ENCODE peak calls at places on chromosomes 2 and 18, in four cellular contexts. U is fibroblast of mammary gland, Y is BJ, X is keratinocyte. I is an unnamed sample.

GRCh38 chr2:209472386-209472832 is 48.6 kb downstream of the MAP2 start:
- DNase-seq in U (peak), Y (peak), X (no peak), I (no peak)

GRCh38 chr2:127431408-127432023 is 13.3 kb downstream of the PROC start:
- DNase-seq in U (no peak), Y (no peak), X (no peak), I (no peak)

GRCh38 chr18:68532328-68532885 is 182.5 kb downstream of the TMX3 start:
- DNase-seq in U (no peak), Y (no peak), X (no peak), I (no peak)

GRCh38 chr18:33844232-33844631 is 266.2 kb downstream of the ASXL3 start:
- DNase-seq in U (no peak), Y (no peak), X (no peak), I (no peak)

GRCh38 chr2:23692901-23693605 is 233.9 kb downstream of the ATAD2B start:
- DNase-seq in U (no peak), Y (no peak), X (no peak), I (no peak)

GRCh38 chr2:27075219-27075871 is 3.1 kb upstream of the EMILIN1 start:
- DNase-seq in U (no peak), Y (no peak), X (no peak), I (no peak)

GRCh38 chr18:4004176-4004829 is 450.8 kb downstream of the DLGAP1 start:
- DNase-seq in U (peak), Y (no peak), X (no peak), I (no peak)

GRCh38 chr2:70807102-70807827 is 13.1 kb downstream of the CLEC4F start:
- DNase-seq in U (no peak), Y (no peak), X (no peak), I (no peak)

DNA sequence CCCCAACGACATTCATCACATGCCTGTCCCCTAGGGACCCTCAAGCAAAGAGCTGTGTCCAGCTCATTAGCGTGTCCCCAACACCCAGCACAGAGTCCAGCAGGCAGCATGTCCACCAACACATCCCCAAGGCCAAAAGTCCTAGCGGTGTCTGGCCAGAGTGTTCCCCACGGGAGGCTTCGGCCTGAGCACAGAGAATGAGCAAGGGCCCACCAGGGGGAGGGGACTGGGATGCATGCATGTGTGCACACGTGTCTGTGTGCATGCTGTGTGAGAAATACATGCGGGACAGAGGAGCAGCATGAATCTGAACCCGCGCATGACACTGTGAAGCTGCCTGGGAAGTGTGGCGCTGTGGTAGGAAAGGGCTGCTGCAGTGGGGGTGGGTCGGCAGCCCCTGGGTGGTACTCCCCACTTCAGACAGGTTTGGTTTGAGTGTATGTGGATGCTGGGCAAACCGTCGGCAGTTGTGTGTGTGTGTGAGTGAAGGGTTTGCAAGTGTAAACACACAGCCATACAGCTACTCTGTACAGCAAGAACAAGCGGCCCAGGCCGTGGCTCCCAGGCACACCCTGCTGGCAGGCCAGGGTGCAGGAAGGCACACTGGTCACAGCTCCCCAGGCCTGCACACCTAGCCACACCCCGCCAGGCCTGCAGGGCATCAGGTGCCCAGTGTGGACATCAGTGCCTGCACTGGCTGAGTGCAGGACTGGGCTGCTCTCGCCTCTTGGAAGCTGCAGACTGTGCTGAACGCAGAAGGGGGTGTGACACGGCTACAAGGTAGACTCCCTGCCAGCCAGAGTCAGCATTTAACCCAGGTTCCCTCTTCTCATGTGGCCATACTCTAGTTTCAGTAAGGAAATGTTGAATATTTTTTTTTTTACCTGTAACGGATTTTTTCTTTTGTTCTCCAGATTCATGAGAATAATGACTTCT is 19.5 kb upstream of the HES6 start:
- DNase-seq in U (no peak), Y (no peak), X (no peak), I (no peak)
- TF ChIP-seq CTCF in U (peak), Y (peak), X (peak), I (no peak)

GRCh38 chr2:43171789-43172188 is 54.6 kb downstream of the ZFP36L2 start:
- DNase-seq in U (peak), Y (no peak), X (no peak), I (no peak)

GRCh38 chr2:43169091-43169936 is 57.1 kb downstream of the ZFP36L2 start:
- DNase-seq in U (no peak), Y (no peak), X (peak), I (peak)

GRCh38 chr2:43170733-43171101 is 55.7 kb downstream of the ZFP36L2 start:
- DNase-seq in U (no peak), Y (no peak), X (no peak), I (no peak)

GRCh38 chr2:43168016-43168369 is 58.4 kb downstream of the ZFP36L2 start:
- DNase-seq in U (no peak), Y (no peak), X (no peak), I (no peak)

GRCh38 chr2:43169987-43170732 is 56.2 kb downstream of the ZFP36L2 start:
- DNase-seq in U (no peak), Y (no peak), X (no peak), I (peak)
- TF ChIP-seq CTCF in U (peak), Y (peak), X (peak), I (peak)

DNA sequence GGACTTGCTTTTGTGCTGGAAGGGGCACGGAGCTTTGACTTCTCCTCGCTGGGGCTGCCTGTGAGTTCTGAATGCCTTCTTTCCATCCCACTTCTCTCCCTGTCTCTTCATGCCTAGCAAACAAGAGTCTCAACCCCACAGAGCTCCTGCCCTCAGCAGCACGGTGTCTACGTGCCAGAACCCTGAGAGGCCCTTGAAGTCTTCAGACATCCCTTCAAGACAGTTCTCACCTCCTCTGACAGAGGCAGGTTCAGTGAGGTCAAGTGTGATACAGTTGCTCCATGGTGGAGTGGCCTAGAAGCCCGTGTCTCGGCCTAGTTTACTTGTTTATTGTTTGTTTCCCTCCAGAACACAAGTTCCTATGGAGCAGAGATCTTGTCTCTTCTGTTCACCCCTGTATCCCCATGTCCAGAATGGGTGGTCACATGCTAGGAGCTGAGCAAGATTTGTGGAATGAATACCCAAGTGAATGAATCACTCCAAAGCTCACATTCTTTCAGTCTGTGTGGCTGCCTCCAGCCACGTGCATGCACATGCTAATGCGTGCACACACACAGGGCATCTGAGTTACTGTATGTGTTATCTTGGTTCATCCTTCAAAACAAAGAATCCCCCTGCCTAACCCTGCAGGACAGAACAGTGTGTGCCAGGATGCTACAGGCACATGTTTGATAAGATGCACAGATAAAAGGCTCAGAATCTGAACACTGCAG is 391.7 kb downstream of the NBAS start:
- DNase-seq in U (peak), Y (peak), X (peak), I (no peak)
- TF ChIP-seq CTCF in U (no peak), Y (no peak), X (no peak), I (no peak)

DNA sequence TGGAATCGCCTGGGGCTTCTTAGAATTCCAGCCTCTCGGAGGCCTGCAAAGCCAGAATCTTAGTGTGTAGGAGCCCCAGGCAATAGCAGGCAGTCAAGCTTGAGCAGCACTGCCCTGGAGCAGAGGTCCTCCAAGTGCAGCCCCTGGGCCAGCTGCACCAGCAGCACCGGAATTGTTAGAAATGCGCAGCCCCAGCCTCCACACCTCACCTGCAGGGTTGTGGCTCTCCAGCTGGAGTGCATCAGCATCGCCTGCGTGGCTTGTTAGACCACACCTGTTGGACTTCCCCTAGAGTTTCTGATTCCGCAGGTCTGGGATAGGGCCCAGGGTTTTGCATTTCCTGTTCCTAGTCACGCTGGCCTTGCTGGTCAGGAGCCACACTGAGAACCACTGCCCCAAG is 100.3 kb downstream of the ASAP2 start:
- DNase-seq in U (no peak), Y (no peak), X (no peak), I (no peak)
- TF ChIP-seq CTCF in U (no peak), Y (no peak), X (no peak), I (no peak)

DNA sequence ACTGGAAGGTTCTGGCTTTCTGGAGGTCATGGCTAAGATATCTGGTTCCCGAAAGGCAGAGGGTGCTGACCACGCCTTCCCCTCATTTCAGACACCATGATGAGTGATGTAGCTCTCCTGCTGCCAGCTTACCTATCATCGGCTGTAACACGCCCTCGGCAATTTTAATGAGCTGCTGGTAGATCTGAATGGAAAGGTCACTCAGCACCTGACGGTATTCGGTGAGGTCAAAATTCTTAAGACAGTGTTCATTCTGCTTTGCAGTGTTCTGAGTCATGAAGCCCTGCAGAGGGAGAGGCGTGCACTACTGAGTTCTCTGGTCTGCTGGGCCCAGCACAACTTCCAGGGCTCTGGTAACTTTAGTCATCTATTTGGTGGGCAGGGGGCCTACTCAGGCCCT is 25.7 kb upstream of the ACAA2 start:
- DNase-seq in U (peak), Y (no peak), X (peak), I (no peak)
- TF ChIP-seq CTCF in U (no peak), Y (no peak), X (no peak), I (no peak)

GRCh38 chr18:72041313-72042032 is 502.7 kb downstream of the CBLN2 start:
- DNase-seq in U (no peak), Y (no peak), X (no peak), I (no peak)
- TF ChIP-seq CTCF in U (no peak), Y (no peak), X (no peak), I (no peak)

GRCh38 chr2:29420484-29420883 is 305.3 kb downstream of the CLIP4 start:
- DNase-seq in U (no peak), Y (no peak), X (no peak), I (no peak)

GRCh38 chr2:29425866-29426265 is 310.7 kb downstream of the CLIP4 start:
- DNase-seq in U (peak), Y (no peak), X (no peak), I (no peak)

GRCh38 chr2:29420999-29421856 is 306.0 kb downstream of the CLIP4 start:
- DNase-seq in U (peak), Y (no peak), X (no peak), I (no peak)

GRCh38 chr2:29426354-29426753 is 311.1 kb downstream of the CLIP4 start:
- DNase-seq in U (no peak), Y (no peak), X (no peak), I (no peak)

DNA sequence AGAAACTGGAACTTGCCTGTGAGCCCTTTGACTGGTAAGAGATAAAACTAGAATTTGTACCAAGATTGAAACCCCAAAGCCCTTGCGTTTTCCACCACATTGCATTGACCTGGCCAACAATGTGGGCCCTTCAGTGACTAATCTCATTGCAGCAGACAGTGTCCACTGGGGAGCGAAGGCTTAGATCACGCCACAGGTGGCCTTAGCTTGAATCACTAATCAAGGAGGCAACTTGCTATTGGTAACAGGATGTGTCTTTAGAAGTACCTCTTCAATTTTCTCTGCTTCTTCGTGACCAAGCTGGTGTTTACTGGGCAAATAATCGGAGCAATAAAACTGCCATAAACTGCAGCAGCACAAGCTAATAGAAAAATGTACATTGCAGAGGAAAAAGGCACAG is 308.1 kb downstream of the CLIP4 start:
- DNase-seq in U (peak), Y (no peak), X (no peak), I (no peak)
- TF ChIP-seq CTCF in U (no peak), Y (no peak), X (no peak), I (no peak)

GRCh38 chr2:85660725-85661124 is 7.3 kb downstream of the SFTPB start:
- DNase-seq in U (no peak), Y (no peak), X (no peak), I (no peak)
- TF ChIP-seq CTCF in U (no peak), Y (no peak), X (no peak), I (no peak)